ENCODE peak calls at places on chromosomes 1 and 21, in ten cellular contexts. One of them, this sample, is unnamed.
A peak's percentile ranks its signal among the peaks of the same experiment; 100 is the strongest.

GRCh38 chr1:200561856-200562214 is 58.7 kb downstream of the KIF14 start:
- DNase-seq in right cardiac atrium: no peak
- DNase-seq in ELR: no peak
- DNase-seq in cardiac septum: no peak
- DNase-seq in amniotic epithelial cell: no peak
- DNase-seq in GOT3: no peak
- DNase-seq in fibroblast of mammary gland: no peak
- DNase-seq in activated CD8-positive, alpha-beta memory T cell treated with anti-CD3 and anti-CD28 coated beads, Interleukin-2, amount 50 U/mL, for 4 hours: no peak
- DNase-seq in AG08396: no peak
- DNase-seq in RPMI8226: no peak
- DNase-seq in this sample: no peak

GRCh38 chr1:31943546-31944184 is 5.5 kb upstream of the PTP4A2 start:
- DNase-seq in right cardiac atrium: no peak
- DNase-seq in GOT3: no peak
- DNase-seq in AG08396: no peak
- DNase-seq in activated CD8-positive, alpha-beta memory T cell treated with anti-CD3 and anti-CD28 coated beads, Interleukin-2, amount 50 U/mL, for 4 hours: no peak
- DNase-seq in fibroblast of mammary gland: peak; percentile 30
- DNase-seq in RPMI8226: no peak
- DNase-seq in cardiac septum: no peak
- DNase-seq in amniotic epithelial cell: peak; percentile 69
- DNase-seq in ELR: peak; percentile 28
- DNase-seq in this sample: no peak

GRCh38 chr1:2235300-2235998 is 7.3 kb downstream of the SKI start:
- DNase-seq in activated CD8-positive, alpha-beta memory T cell treated with anti-CD3 and anti-CD28 coated beads, Interleukin-2, amount 50 U/mL, for 4 hours: no peak
- DNase-seq in amniotic epithelial cell: no peak
- DNase-seq in right cardiac atrium: no peak
- DNase-seq in cardiac septum: no peak
- DNase-seq in RPMI8226: no peak
- DNase-seq in ELR: no peak
- DNase-seq in AG08396: no peak
- DNase-seq in fibroblast of mammary gland: no peak
- DNase-seq in GOT3: no peak
- DNase-seq in this sample: no peak

GRCh38 chr1:237578540-237578939 is 312.2 kb downstream of the ZP4 start:
- DNase-seq in cardiac septum: no peak
- DNase-seq in RPMI8226: no peak
- DNase-seq in amniotic epithelial cell: no peak
- DNase-seq in fibroblast of mammary gland: no peak
- DNase-seq in GOT3: no peak
- DNase-seq in activated CD8-positive, alpha-beta memory T cell treated with anti-CD3 and anti-CD28 coated beads, Interleukin-2, amount 50 U/mL, for 4 hours: no peak
- DNase-seq in ELR: no peak
- DNase-seq in AG08396: no peak
- DNase-seq in right cardiac atrium: no peak
- DNase-seq in this sample: no peak

GRCh38 chr21:29077651-29078090 is 4.2 kb upstream of the CCT8 start:
- DNase-seq in cardiac septum: no peak
- DNase-seq in AG08396: no peak
- DNase-seq in ELR: peak; percentile 72
- DNase-seq in RPMI8226: no peak
- DNase-seq in right cardiac atrium: no peak
- DNase-seq in fibroblast of mammary gland: peak; percentile 50
- DNase-seq in GOT3: no peak
- DNase-seq in amniotic epithelial cell: peak; percentile 56
- DNase-seq in activated CD8-positive, alpha-beta memory T cell treated with anti-CD3 and anti-CD28 coated beads, Interleukin-2, amount 50 U/mL, for 4 hours: no peak
- DNase-seq in this sample: peak; percentile 26

GRCh38 chr21:35077975-35078374 is 28.9 kb upstream of the RUNX1 start:
- DNase-seq in RPMI8226: no peak
- DNase-seq in ELR: peak; percentile 42
- DNase-seq in AG08396: no peak
- DNase-seq in activated CD8-positive, alpha-beta memory T cell treated with anti-CD3 and anti-CD28 coated beads, Interleukin-2, amount 50 U/mL, for 4 hours: no peak
- DNase-seq in right cardiac atrium: no peak
- DNase-seq in cardiac septum: no peak
- DNase-seq in amniotic epithelial cell: no peak
- DNase-seq in GOT3: no peak
- DNase-seq in fibroblast of mammary gland: no peak
- DNase-seq in this sample: peak; percentile 11

GRCh38 chr1:209455666-209456065 is 127.8 kb upstream of the CAMK1G start:
- DNase-seq in AG08396: no peak
- DNase-seq in GOT3: no peak
- DNase-seq in right cardiac atrium: no peak
- DNase-seq in activated CD8-positive, alpha-beta memory T cell treated with anti-CD3 and anti-CD28 coated beads, Interleukin-2, amount 50 U/mL, for 4 hours: no peak
- DNase-seq in fibroblast of mammary gland: no peak
- DNase-seq in cardiac septum: no peak
- DNase-seq in RPMI8226: no peak
- DNase-seq in amniotic epithelial cell: no peak
- DNase-seq in ELR: no peak
- DNase-seq in this sample: no peak

GRCh38 chr1:179365342-179366092 is at the start of gene AXDND1:
- DNase-seq in right cardiac atrium: peak; percentile 95
- DNase-seq in amniotic epithelial cell: peak; percentile 84
- DNase-seq in ELR: peak; percentile 88
- DNase-seq in activated CD8-positive, alpha-beta memory T cell treated with anti-CD3 and anti-CD28 coated beads, Interleukin-2, amount 50 U/mL, for 4 hours: peak; percentile 87
- DNase-seq in fibroblast of mammary gland: peak; percentile 83
- DNase-seq in RPMI8226: peak; percentile 96
- DNase-seq in AG08396: peak; percentile 90
- DNase-seq in cardiac septum: peak; percentile 96
- DNase-seq in GOT3: peak; percentile 89
- DNase-seq in this sample: peak; percentile 65

GRCh38 chr21:21137986-21138385 is 139.8 kb downstream of the NCAM2 start:
- DNase-seq in RPMI8226: no peak
- DNase-seq in fibroblast of mammary gland: peak; percentile 1
- DNase-seq in AG08396: no peak
- DNase-seq in GOT3: no peak
- DNase-seq in ELR: peak; percentile 63
- DNase-seq in right cardiac atrium: no peak
- DNase-seq in cardiac septum: no peak
- DNase-seq in activated CD8-positive, alpha-beta memory T cell treated with anti-CD3 and anti-CD28 coated beads, Interleukin-2, amount 50 U/mL, for 4 hours: no peak
- DNase-seq in amniotic epithelial cell: peak; percentile 74
- DNase-seq in this sample: no peak

GRCh38 chr1:175708787-175709186 is 34.6 kb downstream of the TNR start:
- DNase-seq in GOT3: no peak
- DNase-seq in amniotic epithelial cell: no peak
- DNase-seq in RPMI8226: peak; percentile 24
- DNase-seq in activated CD8-positive, alpha-beta memory T cell treated with anti-CD3 and anti-CD28 coated beads, Interleukin-2, amount 50 U/mL, for 4 hours: no peak
- DNase-seq in AG08396: no peak
- DNase-seq in cardiac septum: peak; percentile 10
- DNase-seq in ELR: peak; percentile 10
- DNase-seq in fibroblast of mammary gland: no peak
- DNase-seq in right cardiac atrium: no peak
- DNase-seq in this sample: peak; percentile 17

GRCh38 chr1:156470483-156470882 is 30.1 kb downstream of the MEF2D start:
- DNase-seq in cardiac septum: no peak
- DNase-seq in amniotic epithelial cell: no peak
- DNase-seq in AG08396: no peak
- DNase-seq in GOT3: no peak
- DNase-seq in right cardiac atrium: no peak
- DNase-seq in RPMI8226: no peak
- DNase-seq in activated CD8-positive, alpha-beta memory T cell treated with anti-CD3 and anti-CD28 coated beads, Interleukin-2, amount 50 U/mL, for 4 hours: no peak
- DNase-seq in ELR: no peak
- DNase-seq in fibroblast of mammary gland: no peak
- DNase-seq in this sample: no peak

GRCh38 chr1:24009406-24009805 is 29.3 kb upstream of the SRSF10 start:
- DNase-seq in AG08396: peak; percentile 49
- DNase-seq in amniotic epithelial cell: peak; percentile 81
- DNase-seq in activated CD8-positive, alpha-beta memory T cell treated with anti-CD3 and anti-CD28 coated beads, Interleukin-2, amount 50 U/mL, for 4 hours: no peak
- DNase-seq in RPMI8226: no peak
- DNase-seq in fibroblast of mammary gland: peak; percentile 73
- DNase-seq in cardiac septum: no peak
- DNase-seq in right cardiac atrium: no peak
- DNase-seq in ELR: peak; percentile 81
- DNase-seq in GOT3: no peak
- DNase-seq in this sample: peak; percentile 90

GRCh38 chr21:45887788-45888187 is 93.8 kb upstream of the COL6A1 start:
- DNase-seq in amniotic epithelial cell: no peak
- DNase-seq in right cardiac atrium: no peak
- DNase-seq in cardiac septum: no peak
- DNase-seq in GOT3: no peak
- DNase-seq in AG08396: no peak
- DNase-seq in activated CD8-positive, alpha-beta memory T cell treated with anti-CD3 and anti-CD28 coated beads, Interleukin-2, amount 50 U/mL, for 4 hours: no peak
- DNase-seq in fibroblast of mammary gland: no peak
- DNase-seq in RPMI8226: no peak
- DNase-seq in ELR: no peak
- DNase-seq in this sample: no peak

GRCh38 chr1:961132-961652 is 808 bp downstream of the KLHL17 start:
- DNase-seq in right cardiac atrium: peak; percentile 63
- DNase-seq in GOT3: no peak
- DNase-seq in ELR: no peak
- DNase-seq in fibroblast of mammary gland: no peak
- DNase-seq in amniotic epithelial cell: no peak
- DNase-seq in RPMI8226: no peak
- DNase-seq in AG08396: peak; percentile 66
- DNase-seq in activated CD8-positive, alpha-beta memory T cell treated with anti-CD3 and anti-CD28 coated beads, Interleukin-2, amount 50 U/mL, for 4 hours: no peak
- DNase-seq in cardiac septum: no peak
- DNase-seq in this sample: no peak

GRCh38 chr1:115430717-115431116 is 92.7 kb upstream of the NGF start:
- DNase-seq in activated CD8-positive, alpha-beta memory T cell treated with anti-CD3 and anti-CD28 coated beads, Interleukin-2, amount 50 U/mL, for 4 hours: no peak
- DNase-seq in RPMI8226: no peak
- DNase-seq in GOT3: no peak
- DNase-seq in AG08396: peak; percentile 81
- DNase-seq in amniotic epithelial cell: peak; percentile 89
- DNase-seq in right cardiac atrium: no peak
- DNase-seq in ELR: peak; percentile 99
- DNase-seq in fibroblast of mammary gland: peak; percentile 98
- DNase-seq in cardiac septum: no peak
- DNase-seq in this sample: peak; percentile 95

This sample was measured in PC-3.